ENCODE peak calls at places on chromosomes 7 and 10, in six cellular contexts. One of them, this sample, is unnamed.

GRCh38 chr7:43648725-43649406 is 66.0 kb downstream of the STK17A start:
- DNase-seq in aorta: no peak
- DNase-seq in fibroblast of pulmonary artery: peak; percentile 80
- DNase-seq in foreskin fibroblast: peak; percentile 70
- DNase-seq in AG04450: peak; percentile 69
- DNase-seq in uterus: no peak
- DNase-seq in this sample: peak; percentile 94

GRCh38 chr7:120190566-120190965 is 82.4 kb upstream of the KCND2 start:
- DNase-seq in uterus: no peak
- DNase-seq in AG04450: no peak
- DNase-seq in aorta: no peak
- DNase-seq in foreskin fibroblast: no peak
- DNase-seq in fibroblast of pulmonary artery: no peak
- DNase-seq in this sample: no peak

GRCh38 chr7:116354546-116355422 is 144.4 kb downstream of the TES start:
- DNase-seq in uterus: peak; percentile 74
- DNase-seq in foreskin fibroblast: peak; percentile 88
- DNase-seq in aorta: peak; percentile 81
- DNase-seq in AG04450: peak; percentile 94
- DNase-seq in fibroblast of pulmonary artery: peak; percentile 100
- DNase-seq in this sample: no peak

GRCh38 chr7:47196106-47196630 is 385.7 kb downstream of the TNS3 start:
- DNase-seq in uterus: no peak
- DNase-seq in AG04450: no peak
- DNase-seq in foreskin fibroblast: no peak
- DNase-seq in fibroblast of pulmonary artery: no peak
- DNase-seq in aorta: no peak
- DNase-seq in this sample: no peak

GRCh38 chr10:73785721-73786511 is 510 bp downstream of the ZSWIM8 start:
- DNase-seq in uterus: no peak
- DNase-seq in foreskin fibroblast: peak; percentile 41
- DNase-seq in AG04450: no peak
- DNase-seq in fibroblast of pulmonary artery: peak; percentile 49
- DNase-seq in aorta: no peak
- DNase-seq in this sample: no peak

GRCh38 chr7:70937424-70937823 is 194.5 kb upstream of the GALNT17 start:
- DNase-seq in aorta: no peak
- DNase-seq in uterus: no peak
- DNase-seq in foreskin fibroblast: no peak
- DNase-seq in fibroblast of pulmonary artery: no peak
- DNase-seq in AG04450: no peak
- DNase-seq in this sample: no peak

GRCh38 chr10:116761883-116762282 is 19.5 kb upstream of the HSPA12A start:
- DNase-seq in uterus: no peak
- DNase-seq in AG04450: no peak
- DNase-seq in foreskin fibroblast: no peak
- DNase-seq in aorta: no peak
- DNase-seq in fibroblast of pulmonary artery: no peak
- DNase-seq in this sample: no peak

GRCh38 chr7:22563621-22564241 is 63.7 kb upstream of the STEAP1B start:
- DNase-seq in aorta: no peak
- DNase-seq in AG04450: no peak
- DNase-seq in fibroblast of pulmonary artery: no peak
- DNase-seq in uterus: no peak
- DNase-seq in foreskin fibroblast: no peak
- DNase-seq in this sample: no peak

GRCh38 chr10:13206546-13207443 is 27.4 kb downstream of the UCMA start:
- DNase-seq in foreskin fibroblast: peak; percentile 35
- DNase-seq in aorta: no peak
- DNase-seq in fibroblast of pulmonary artery: peak; percentile 79
- DNase-seq in AG04450: peak; percentile 21
- DNase-seq in uterus: no peak
- DNase-seq in this sample: peak; percentile 20

GRCh38 chr10:123496336-123496735 is 169.8 kb upstream of the GPR26 start:
- DNase-seq in AG04450: no peak
- DNase-seq in fibroblast of pulmonary artery: no peak
- DNase-seq in aorta: no peak
- DNase-seq in uterus: no peak
- DNase-seq in foreskin fibroblast: no peak
- DNase-seq in this sample: no peak

GRCh38 chr10:48943096-48943495 is 3.5 kb upstream of the LRRC18 start:
- DNase-seq in foreskin fibroblast: no peak
- DNase-seq in uterus: no peak
- DNase-seq in fibroblast of pulmonary artery: no peak
- DNase-seq in AG04450: no peak
- DNase-seq in aorta: no peak
- DNase-seq in this sample: no peak

GRCh38 chr10:52729259-52730104 is 43.1 kb downstream of the MBL2 start:
- DNase-seq in aorta: no peak
- DNase-seq in uterus: no peak
- DNase-seq in foreskin fibroblast: peak; percentile 21
- DNase-seq in AG04450: no peak
- DNase-seq in fibroblast of pulmonary artery: peak; percentile 62
- DNase-seq in this sample: peak; percentile 12

GRCh38 chr10:35636942-35637341 is 5.2 kb downstream of the FZD8 start:
- DNase-seq in fibroblast of pulmonary artery: no peak
- DNase-seq in uterus: no peak
- DNase-seq in aorta: no peak
- DNase-seq in AG04450: no peak
- DNase-seq in foreskin fibroblast: no peak
- DNase-seq in this sample: no peak

GRCh38 chr7:150820148-150820547 is 19.6 kb downstream of the TMEM176A start:
- DNase-seq in AG04450: no peak
- DNase-seq in uterus: no peak
- DNase-seq in foreskin fibroblast: no peak
- DNase-seq in fibroblast of pulmonary artery: no peak
- DNase-seq in aorta: no peak
- DNase-seq in this sample: no peak

GRCh38 chr7:150855046-150855445 is 2.7 kb downstream of the AOC1 start:
- DNase-seq in aorta: peak; percentile 38
- DNase-seq in fibroblast of pulmonary artery: no peak
- DNase-seq in uterus: no peak
- DNase-seq in foreskin fibroblast: no peak
- DNase-seq in AG04450: no peak
- DNase-seq in this sample: no peak

GRCh38 chr7:42982604-42983115 is 50.5 kb downstream of the MRPL32 start:
- DNase-seq in AG04450: no peak
- DNase-seq in fibroblast of pulmonary artery: no peak
- DNase-seq in foreskin fibroblast: no peak
- DNase-seq in uterus: no peak
- DNase-seq in aorta: no peak
- DNase-seq in this sample: no peak

GRCh38 chr7:136555933-136556332 is 312.5 kb upstream of the CHRM2 start:
- DNase-seq in uterus: no peak
- DNase-seq in AG04450: no peak
- DNase-seq in foreskin fibroblast: no peak
- DNase-seq in fibroblast of pulmonary artery: no peak
- DNase-seq in aorta: no peak
- DNase-seq in this sample: no peak

GRCh38 chr7:106418094-106418493 is 133.3 kb upstream of the NAMPT start:
- DNase-seq in uterus: no peak
- DNase-seq in foreskin fibroblast: peak; percentile 33
- DNase-seq in fibroblast of pulmonary artery: peak; percentile 95
- DNase-seq in aorta: no peak
- DNase-seq in AG04450: no peak
- DNase-seq in this sample: no peak

GRCh38 chr10:117601716-117602115 is 59.2 kb downstream of the EMX2 start:
- DNase-seq in AG04450: no peak
- DNase-seq in foreskin fibroblast: no peak
- DNase-seq in aorta: no peak
- DNase-seq in uterus: no peak
- DNase-seq in fibroblast of pulmonary artery: no peak
- DNase-seq in this sample: no peak

DNA sequence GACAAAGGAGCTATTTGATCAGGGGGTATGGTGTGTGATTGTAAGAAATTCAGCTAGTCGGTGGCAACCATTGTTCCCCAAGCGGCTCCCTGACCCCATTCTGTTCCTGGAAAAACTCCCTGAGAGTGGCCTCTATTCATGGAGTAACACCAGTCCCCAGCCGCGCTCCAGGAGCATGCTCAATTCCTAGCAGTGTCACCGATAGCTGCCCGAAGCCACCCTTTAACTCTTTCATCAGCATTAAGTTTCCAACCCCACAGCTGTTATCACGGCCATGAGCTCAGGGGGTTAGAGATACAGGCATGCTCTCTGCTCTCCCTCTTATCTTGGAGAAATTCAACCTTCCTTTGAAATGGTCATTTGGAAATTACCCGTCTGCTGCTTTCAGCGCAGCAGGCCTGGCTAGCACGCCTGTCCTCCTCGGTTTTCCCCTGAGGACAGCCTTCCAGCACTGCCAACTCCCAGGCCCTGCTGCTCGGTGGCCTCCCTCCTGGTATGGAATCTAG is 26.4 kb downstream of the FGF8 start:
- DNase-seq in aorta: no peak
- DNase-seq in fibroblast of pulmonary artery: no peak
- DNase-seq in foreskin fibroblast: no peak
- DNase-seq in AG04450: no peak
- DNase-seq in uterus: no peak
- DNase-seq in this sample: no peak
- H3K4me3 ChIP-seq in aorta: no peak overlapping the region
- H3K4me3 ChIP-seq in fibroblast of pulmonary artery: no peak overlapping the region
- H3K4me3 ChIP-seq in foreskin fibroblast: no peak overlapping the region
- H3K4me3 ChIP-seq in AG04450: no peak overlapping the region
- H3K4me3 ChIP-seq in uterus: no peak overlapping the region
- H3K4me3 ChIP-seq in this sample: no peak overlapping the region

DNA sequence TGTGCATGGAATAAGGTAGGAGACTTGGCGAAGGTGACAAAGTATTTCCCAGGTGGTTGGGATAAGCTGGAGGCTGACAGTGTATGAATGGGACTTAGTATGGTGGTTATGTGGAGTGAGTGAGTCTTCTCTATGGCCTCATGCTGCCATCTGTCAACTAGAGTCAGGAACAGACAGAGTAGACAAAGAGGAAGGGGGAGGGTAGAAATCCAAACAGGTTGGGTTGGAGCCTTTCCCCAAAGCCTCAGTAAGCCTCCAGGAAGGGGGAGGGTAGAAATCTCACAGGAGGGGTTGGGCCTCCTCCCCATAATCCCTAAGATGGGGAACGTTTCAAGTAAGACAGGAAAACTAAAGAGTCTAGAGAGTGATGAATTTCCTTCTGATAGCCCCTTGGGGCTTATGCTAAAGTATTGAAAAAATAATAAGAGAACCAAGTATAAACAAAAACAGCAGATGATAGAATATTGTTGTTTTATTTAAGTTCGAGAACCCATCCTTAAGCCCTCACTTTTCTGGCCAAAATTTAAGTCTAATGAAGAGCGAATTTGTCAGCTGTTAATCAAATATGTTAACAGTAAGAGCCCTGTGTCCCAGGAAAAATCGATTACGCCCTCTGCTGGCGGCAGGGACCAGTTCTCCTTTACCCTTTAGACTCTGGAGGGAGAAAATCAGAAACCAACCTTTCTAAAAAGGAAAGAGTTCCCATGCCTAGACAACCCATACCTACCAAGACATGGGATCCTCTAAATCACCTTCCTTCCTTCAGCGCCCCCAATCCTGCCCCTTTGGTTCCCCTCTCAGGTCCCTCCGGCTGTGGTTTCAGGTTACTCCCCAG is 1.8 kb upstream of the AKR1B15 start:
- DNase-seq in uterus: peak; percentile 57
- DNase-seq in aorta: peak; percentile 91
- DNase-seq in AG04450: no peak
- DNase-seq in fibroblast of pulmonary artery: peak; percentile 70
- DNase-seq in foreskin fibroblast: peak; percentile 61
- DNase-seq in this sample: peak; percentile 20
- H3K4me3 ChIP-seq in uterus: peak overlapping the region; percentile 14
- H3K4me3 ChIP-seq in aorta: peak overlapping the region; percentile 36
- H3K4me3 ChIP-seq in AG04450: peak overlapping the region; percentile 65
- H3K4me3 ChIP-seq in fibroblast of pulmonary artery: peak overlapping the region; percentile 55
- H3K4me3 ChIP-seq in foreskin fibroblast: peak overlapping the region; percentile 43
- H3K4me3 ChIP-seq in this sample: no peak overlapping the region

GRCh38 chr7:50312589-50313162 is 8.2 kb downstream of the IKZF1 start:
- DNase-seq in fibroblast of pulmonary artery: no peak
- DNase-seq in aorta: no peak
- DNase-seq in uterus: no peak
- DNase-seq in foreskin fibroblast: no peak
- DNase-seq in AG04450: no peak
- DNase-seq in this sample: no peak
- H3K4me3 ChIP-seq in fibroblast of pulmonary artery: no peak overlapping the region
- H3K4me3 ChIP-seq in aorta: no peak overlapping the region
- H3K4me3 ChIP-seq in uterus: no peak overlapping the region
- H3K4me3 ChIP-seq in foreskin fibroblast: no peak overlapping the region
- H3K4me3 ChIP-seq in AG04450: no peak overlapping the region
- H3K4me3 ChIP-seq in this sample: peak overlapping the region; percentile 88

GRCh38 chr7:102018876-102019275 is 201.4 kb downstream of the CUX1 start:
- DNase-seq in uterus: no peak
- DNase-seq in foreskin fibroblast: no peak
- DNase-seq in fibroblast of pulmonary artery: no peak
- DNase-seq in aorta: peak; percentile 11
- DNase-seq in AG04450: no peak
- DNase-seq in this sample: no peak

GRCh38 chr7:102009628-102010027 is 192.2 kb downstream of the CUX1 start:
- DNase-seq in AG04450: no peak
- DNase-seq in foreskin fibroblast: no peak
- DNase-seq in aorta: no peak
- DNase-seq in uterus: no peak
- DNase-seq in fibroblast of pulmonary artery: peak; percentile 58
- DNase-seq in this sample: no peak

GRCh38 chr7:102008535-102009262 is 191.3 kb downstream of the CUX1 start:
- DNase-seq in uterus: no peak
- DNase-seq in foreskin fibroblast: no peak
- DNase-seq in fibroblast of pulmonary artery: no peak
- DNase-seq in AG04450: no peak
- DNase-seq in aorta: no peak
- DNase-seq in this sample: no peak

DNA sequence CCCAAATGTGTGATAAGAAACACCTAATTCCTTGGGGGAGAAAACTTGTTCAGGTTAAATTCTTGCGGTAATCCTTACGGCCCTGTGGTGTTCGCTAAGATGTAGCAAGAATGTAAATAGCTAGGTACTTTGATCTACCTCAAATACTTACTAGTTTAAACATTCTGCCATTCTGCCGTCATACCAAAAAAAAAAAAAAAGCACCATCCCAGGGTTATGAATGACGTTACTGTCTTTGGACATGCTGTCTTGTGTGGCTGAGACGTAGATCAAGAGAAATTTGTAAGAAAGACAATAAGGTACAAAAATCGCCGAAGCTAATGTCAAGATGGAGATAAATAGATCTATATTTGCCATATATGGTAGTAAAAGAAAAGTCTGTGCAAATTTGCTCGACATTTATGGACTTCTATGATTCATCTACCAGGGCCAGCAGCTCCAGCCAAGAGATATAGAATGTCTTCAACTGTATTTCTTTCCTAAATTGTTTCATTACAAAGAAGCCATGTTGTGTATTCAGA is 195.6 kb downstream of the CUX1 start:
- DNase-seq in foreskin fibroblast: peak; percentile 10
- DNase-seq in aorta: no peak
- DNase-seq in fibroblast of pulmonary artery: peak; percentile 70
- DNase-seq in AG04450: peak; percentile 43
- DNase-seq in uterus: no peak
- DNase-seq in this sample: no peak
- H3K4me3 ChIP-seq in foreskin fibroblast: no peak overlapping the region
- H3K4me3 ChIP-seq in aorta: no peak overlapping the region
- H3K4me3 ChIP-seq in fibroblast of pulmonary artery: no peak overlapping the region
- H3K4me3 ChIP-seq in AG04450: peak overlapping the region; percentile 7
- H3K4me3 ChIP-seq in uterus: no peak overlapping the region
- H3K4me3 ChIP-seq in this sample: no peak overlapping the region

GRCh38 chr7:142608630-142609029 is 140.6 kb upstream of the PRSS1 start:
- DNase-seq in uterus: no peak
- DNase-seq in fibroblast of pulmonary artery: no peak
- DNase-seq in AG04450: no peak
- DNase-seq in foreskin fibroblast: no peak
- DNase-seq in aorta: no peak
- DNase-seq in this sample: no peak
- H3K4me3 ChIP-seq in uterus: no peak overlapping the region
- H3K4me3 ChIP-seq in fibroblast of pulmonary artery: no peak overlapping the region
- H3K4me3 ChIP-seq in AG04450: no peak overlapping the region
- H3K4me3 ChIP-seq in foreskin fibroblast: no peak overlapping the region
- H3K4me3 ChIP-seq in aorta: no peak overlapping the region
- H3K4me3 ChIP-seq in this sample: no peak overlapping the region

GRCh38 chr7:19110778-19111175 is 6.7 kb downstream of the TWIST1 start:
- DNase-seq in AG04450: no peak
- DNase-seq in uterus: no peak
- DNase-seq in foreskin fibroblast: no peak
- DNase-seq in aorta: no peak
- DNase-seq in fibroblast of pulmonary artery: no peak
- DNase-seq in this sample: no peak
- H3K4me3 ChIP-seq in AG04450: no peak overlapping the region
- H3K4me3 ChIP-seq in uterus: no peak overlapping the region
- H3K4me3 ChIP-seq in foreskin fibroblast: peak overlapping the region; percentile 98
- H3K4me3 ChIP-seq in aorta: no peak overlapping the region
- H3K4me3 ChIP-seq in fibroblast of pulmonary artery: no peak overlapping the region
- H3K4me3 ChIP-seq in this sample: no peak overlapping the region